ENCODE peak calls at places on chromosomes 5 and 9, in four cellular contexts. One of them, this sample, is unnamed.

GRCh38 chr5:130183115-130183514 is 278.9 kb downstream of the CHSY3 start:
- DNase-seq in K562: no peak
- DNase-seq in HepG2: no peak
- DNase-seq in GM12878: no peak
- DNase-seq in this sample: no peak

GRCh38 chr9:121744002-121744686 is 92.7 kb downstream of the DAB2IP start:
- DNase-seq in K562: peak
- DNase-seq in HepG2: peak
- DNase-seq in GM12878: no peak
- DNase-seq in this sample: peak

GRCh38 chr9:18043978-18044377 is 430.0 kb upstream of the ADAMTSL1 start:
- DNase-seq in K562: no peak
- DNase-seq in HepG2: no peak
- DNase-seq in GM12878: no peak
- DNase-seq in this sample: no peak

GRCh38 chr5:30937070-30937469 is 256.4 kb upstream of the CDH6 start:
- DNase-seq in K562: no peak
- DNase-seq in HepG2: no peak
- DNase-seq in GM12878: no peak
- DNase-seq in this sample: no peak

GRCh38 chr5:36878421-36879088 is 2.0 kb downstream of the NIPBL start:
- DNase-seq in K562: peak
- DNase-seq in HepG2: peak
- DNase-seq in GM12878: no peak
- DNase-seq in this sample: peak

GRCh38 chr9:77495834-77496671 is 152.1 kb downstream of the GNA14 start:
- DNase-seq in K562: no peak
- DNase-seq in HepG2: peak
- DNase-seq in GM12878: no peak
- DNase-seq in this sample: no peak

GRCh38 chr9:70590264-70590646 is 175.8 kb upstream of the KLF9 start:
- DNase-seq in K562: no peak
- DNase-seq in HepG2: no peak
- DNase-seq in GM12878: no peak
- DNase-seq in this sample: no peak

GRCh38 chr9:93573204-93573828 is 3.1 kb upstream of the PHF2 start:
- DNase-seq in K562: no peak
- DNase-seq in HepG2: no peak
- DNase-seq in GM12878: no peak
- DNase-seq in this sample: no peak

GRCh38 chr9:15837079-15837679 is 284.3 kb downstream of the CCDC171 start:
- DNase-seq in K562: peak
- DNase-seq in HepG2: peak
- DNase-seq in GM12878: peak
- DNase-seq in this sample: no peak

GRCh38 chr9:7961076-7961475 is 161.5 kb upstream of the DMAC1 start:
- DNase-seq in K562: no peak
- DNase-seq in HepG2: no peak
- DNase-seq in GM12878: no peak
- DNase-seq in this sample: no peak

GRCh38 chr5:65163698-65164097 is 318.0 kb downstream of the ADAMTS6 start:
- DNase-seq in K562: no peak
- DNase-seq in HepG2: no peak
- DNase-seq in GM12878: no peak
- DNase-seq in this sample: no peak

GRCh38 chr5:134127376-134127861 is 12.9 kb downstream of the TCF7 start:
- DNase-seq in K562: no peak
- DNase-seq in HepG2: no peak
- DNase-seq in GM12878: peak
- DNase-seq in this sample: no peak

GRCh38 chr9:72256912-72257311 is 107.7 kb downstream of the GDA start:
- DNase-seq in K562: no peak
- DNase-seq in HepG2: no peak
- DNase-seq in GM12878: no peak
- DNase-seq in this sample: no peak

GRCh38 chr9:121763561-121764370 is 112.3 kb downstream of the DAB2IP start:
- DNase-seq in K562: no peak
- DNase-seq in HepG2: no peak
- DNase-seq in GM12878: no peak
- DNase-seq in this sample: no peak

GRCh38 chr5:180114304-180115003 is 42.9 kb upstream of the RNF130 start:
- DNase-seq in K562: no peak
- DNase-seq in HepG2: no peak
- DNase-seq in GM12878: no peak
- DNase-seq in this sample: no peak

GRCh38 chr9:91162311-91162710 is 199.4 kb downstream of the AUH start:
- DNase-seq in K562: no peak
- DNase-seq in HepG2: no peak
- DNase-seq in GM12878: no peak
- DNase-seq in this sample: no peak

GRCh38 chr9:91161465-91162275 is 200.0 kb downstream of the AUH start:
- DNase-seq in K562: no peak
- DNase-seq in HepG2: no peak
- DNase-seq in GM12878: no peak
- DNase-seq in this sample: no peak

GRCh38 chr9:91160181-91160580 is 201.5 kb downstream of the AUH start:
- DNase-seq in K562: no peak
- DNase-seq in HepG2: no peak
- DNase-seq in GM12878: no peak
- DNase-seq in this sample: no peak

GRCh38 chr9:91159664-91160121 is 202.0 kb downstream of the AUH start:
- DNase-seq in K562: no peak
- DNase-seq in HepG2: no peak
- DNase-seq in GM12878: no peak
- DNase-seq in this sample: no peak

GRCh38 chr9:91160599-91161464 is 200.9 kb downstream of the AUH start:
- DNase-seq in K562: no peak
- DNase-seq in HepG2: no peak
- DNase-seq in GM12878: no peak
- DNase-seq in this sample: no peak
- TF ChIP-seq NR2C2 in K562: no peak
- TF ChIP-seq NR2C2 in HepG2: no peak
- TF ChIP-seq NR2C2 in GM12878: no peak
- TF ChIP-seq NR2C2 in this sample: no peak

DNA sequence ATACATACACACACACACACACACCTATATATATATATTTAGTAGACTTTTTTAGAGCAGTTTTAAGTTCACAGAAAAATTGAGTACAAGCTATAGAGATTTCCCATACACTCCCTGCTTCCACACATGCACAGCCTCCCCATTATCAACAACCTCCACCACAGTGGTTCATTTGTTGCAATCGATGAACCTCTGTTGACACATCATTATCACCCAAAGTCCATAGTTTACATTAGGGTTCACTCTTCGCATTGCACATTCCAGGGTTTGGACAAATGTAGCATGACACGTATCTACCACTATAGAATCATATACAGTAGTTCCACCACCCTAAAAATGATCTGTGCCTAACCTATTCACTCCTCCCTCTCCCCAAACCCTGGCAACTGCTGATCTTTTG is 111.0 kb downstream of the PPP2R2B start:
- DNase-seq in K562: no peak
- DNase-seq in HepG2: peak
- DNase-seq in GM12878: no peak
- DNase-seq in this sample: no peak
- TF ChIP-seq CREM in K562: no peak
- TF ChIP-seq CREM in HepG2: peak
- TF ChIP-seq CREM in GM12878: no peak
- TF ChIP-seq CREM in this sample: no peak

GRCh38 chr9:124964056-124964455 is 23.2 kb upstream of the GOLGA1 start:
- DNase-seq in K562: no peak
- DNase-seq in HepG2: no peak
- DNase-seq in GM12878: no peak
- DNase-seq in this sample: no peak

GRCh38 chr9:124964604-124965003 is 23.7 kb upstream of the GOLGA1 start:
- DNase-seq in K562: no peak
- DNase-seq in HepG2: no peak
- DNase-seq in GM12878: no peak
- DNase-seq in this sample: no peak

DNA sequence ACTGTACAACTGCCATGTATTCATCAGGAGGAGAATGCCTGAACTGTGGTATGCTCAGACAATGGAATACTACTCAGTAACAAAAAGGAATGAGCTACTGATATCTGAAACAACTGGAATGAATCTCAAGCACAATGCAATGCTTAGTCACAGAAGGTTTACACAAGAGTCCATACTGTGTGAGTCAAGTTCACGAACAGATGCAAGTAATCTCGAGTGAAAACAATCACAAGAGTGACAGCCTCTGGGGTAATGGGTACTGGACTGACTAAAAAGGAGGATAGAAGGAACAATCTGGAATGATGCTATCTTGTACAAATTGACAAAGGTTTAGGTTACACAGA is 19.5 kb upstream of the GOLGA1 start:
- DNase-seq in K562: no peak
- DNase-seq in HepG2: no peak
- DNase-seq in GM12878: no peak
- DNase-seq in this sample: no peak
- TF ChIP-seq NR2C2 in K562: no peak
- TF ChIP-seq NR2C2 in HepG2: no peak
- TF ChIP-seq NR2C2 in GM12878: no peak
- TF ChIP-seq NR2C2 in this sample: no peak

GRCh38 chr9:37407468-37407867 is 15.0 kb upstream of the GRHPR start:
- DNase-seq in K562: no peak
- DNase-seq in HepG2: peak
- DNase-seq in GM12878: no peak
- DNase-seq in this sample: no peak
- TF ChIP-seq CREM in K562: no peak
- TF ChIP-seq CREM in HepG2: no peak
- TF ChIP-seq CREM in GM12878: no peak
- TF ChIP-seq CREM in this sample: no peak

GRCh38 chr5:40932766-40933165 is 23.5 kb downstream of the C7 start:
- DNase-seq in K562: no peak
- DNase-seq in HepG2: no peak
- DNase-seq in GM12878: no peak
- DNase-seq in this sample: no peak
- TF ChIP-seq NR2C2 in K562: no peak
- TF ChIP-seq NR2C2 in HepG2: no peak
- TF ChIP-seq NR2C2 in GM12878: no peak
- TF ChIP-seq NR2C2 in this sample: no peak

GRCh38 chr9:137618105-137619067 is at the start of gene EHMT1:
- DNase-seq in K562: peak
- DNase-seq in HepG2: peak
- DNase-seq in GM12878: peak
- DNase-seq in this sample: peak
- TF ChIP-seq CREM in K562: peak
- TF ChIP-seq CREM in HepG2: no peak
- TF ChIP-seq CREM in GM12878: peak
- TF ChIP-seq CREM in this sample: peak

DNA sequence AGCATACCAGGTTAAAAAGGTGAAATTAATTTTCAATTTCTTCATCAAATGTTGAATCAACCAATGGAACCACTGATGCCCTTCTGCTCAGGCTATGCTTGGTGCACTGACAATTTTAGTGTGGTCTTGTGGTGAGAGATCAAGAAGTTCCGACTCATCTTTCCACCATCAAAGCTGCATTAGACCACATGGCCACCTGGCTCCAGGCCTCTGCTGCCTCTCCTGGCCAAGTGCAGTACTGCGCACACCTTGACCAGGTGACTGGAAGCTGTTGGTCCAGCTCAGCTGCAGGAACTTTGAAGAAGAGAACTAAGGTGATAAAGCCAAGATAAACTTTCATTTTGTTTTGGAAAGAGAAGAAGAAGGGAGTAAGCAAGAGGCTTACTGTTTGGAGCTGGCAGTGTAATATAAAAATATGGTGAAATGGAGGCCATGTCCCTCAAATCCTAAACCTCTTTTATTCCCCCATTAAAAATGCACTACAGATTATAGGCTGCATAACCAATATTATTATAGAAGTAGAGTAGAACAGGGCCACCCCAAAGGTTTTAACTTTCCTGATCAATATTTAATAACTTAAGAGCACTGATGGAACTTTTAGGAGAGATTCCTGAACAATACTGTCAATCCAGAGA is 315.5 kb upstream of the C9orf72 start:
- DNase-seq in K562: peak
- DNase-seq in HepG2: peak
- DNase-seq in GM12878: peak
- DNase-seq in this sample: peak
- TF ChIP-seq NR2C2 in K562: no peak
- TF ChIP-seq NR2C2 in HepG2: no peak
- TF ChIP-seq NR2C2 in GM12878: no peak
- TF ChIP-seq NR2C2 in this sample: no peak

GRCh38 chr9:128529191-128529590 is 23.2 kb upstream of the SPTAN1 start:
- DNase-seq in K562: no peak
- DNase-seq in HepG2: no peak
- DNase-seq in GM12878: no peak
- DNase-seq in this sample: no peak

GRCh38 chr9:128521955-128522354 is 17.4 kb downstream of the GLE1 start:
- DNase-seq in K562: no peak
- DNase-seq in HepG2: no peak
- DNase-seq in GM12878: no peak
- DNase-seq in this sample: no peak

GRCh38 chr9:128523199-128523925 is 18.8 kb downstream of the GLE1 start:
- DNase-seq in K562: no peak
- DNase-seq in HepG2: no peak
- DNase-seq in GM12878: no peak
- DNase-seq in this sample: peak

GRCh38 chr9:128528445-128529160 is 23.8 kb upstream of the SPTAN1 start:
- DNase-seq in K562: no peak
- DNase-seq in HepG2: no peak
- DNase-seq in GM12878: no peak
- DNase-seq in this sample: no peak

GRCh38 chr9:128526729-128527128 is 22.2 kb downstream of the GLE1 start:
- DNase-seq in K562: no peak
- DNase-seq in HepG2: no peak
- DNase-seq in GM12878: no peak
- DNase-seq in this sample: no peak
- TF ChIP-seq CREM in K562: no peak
- TF ChIP-seq CREM in HepG2: no peak
- TF ChIP-seq CREM in GM12878: no peak
- TF ChIP-seq CREM in this sample: no peak

GRCh38 chr9:34275811-34276210 is 53.3 kb downstream of the KIF24 start:
- DNase-seq in K562: no peak
- DNase-seq in HepG2: no peak
- DNase-seq in GM12878: no peak
- DNase-seq in this sample: no peak

GRCh38 chr9:34267660-34268059 is 61.4 kb downstream of the KIF24 start:
- DNase-seq in K562: no peak
- DNase-seq in HepG2: no peak
- DNase-seq in GM12878: no peak
- DNase-seq in this sample: no peak

GRCh38 chr9:34272146-34272545 is 56.9 kb downstream of the KIF24 start:
- DNase-seq in K562: no peak
- DNase-seq in HepG2: no peak
- DNase-seq in GM12878: no peak
- DNase-seq in this sample: no peak

GRCh38 chr9:34276772-34277171 is 52.3 kb downstream of the KIF24 start:
- DNase-seq in K562: no peak
- DNase-seq in HepG2: no peak
- DNase-seq in GM12878: no peak
- DNase-seq in this sample: no peak

GRCh38 chr9:34271618-34272017 is 57.5 kb downstream of the KIF24 start:
- DNase-seq in K562: no peak
- DNase-seq in HepG2: no peak
- DNase-seq in GM12878: no peak
- DNase-seq in this sample: no peak
- TF ChIP-seq NR2C2 in K562: no peak
- TF ChIP-seq NR2C2 in HepG2: no peak
- TF ChIP-seq NR2C2 in GM12878: no peak
- TF ChIP-seq NR2C2 in this sample: no peak

This sample was measured in WTC11.